ENCODE peak calls at places on chromosome 2, in eight cellular contexts. C, R, D, L, A, E, S and W are unnamed samples.

GRCh38 chr2:119350311-119350998 is 16.2 kb downstream of the C2orf76 start:
- DNase-seq in C (peak; percentile 38), R (no peak), D (no peak), L (no peak), A (peak; percentile 73), E (no peak), S (no peak), W (no peak)

GRCh38 chr2:26861610-26862224 is 13.8 kb downstream of the DPYSL5 start:
- DNase-seq in C (no peak), R (no peak), D (no peak), L (no peak), A (no peak), E (no peak), S (no peak), W (no peak)

GRCh38 chr2:131521961-131522781 is 5.5 kb upstream of the CCDC74A start:
- DNase-seq in C (no peak), R (no peak), D (no peak), L (no peak), A (peak; percentile 50), E (no peak), S (no peak), W (no peak)

GRCh38 chr2:8258406-8258805 is 423.4 kb upstream of the ID2 start:
- DNase-seq in C (no peak), R (no peak), D (no peak), L (no peak), A (peak; percentile 27), E (no peak), S (no peak), W (no peak)

GRCh38 chr2:142603761-142604160 is 273.7 kb upstream of the KYNU start:
- DNase-seq in C (peak; percentile 31), R (no peak), D (no peak), L (no peak), A (no peak), E (peak; percentile 0), S (no peak), W (no peak)

GRCh38 chr2:233832414-233832813 is 21.9 kb downstream of the HJURP start:
- DNase-seq in C (no peak), R (no peak), D (no peak), L (no peak), A (no peak), E (no peak), S (no peak), W (no peak)

GRCh38 chr2:195252018-195252417 is 405.0 kb upstream of the SLC39A10 start:
- DNase-seq in C (no peak), R (no peak), D (no peak), L (no peak), A (peak; percentile 45), E (peak; percentile 48), S (no peak), W (no peak)

GRCh38 chr2:9736008-9736407 is 105.2 kb upstream of the YWHAQ start:
- DNase-seq in C (no peak), R (no peak), D (no peak), L (no peak), A (no peak), E (peak; percentile 18), S (no peak), W (no peak)

GRCh38 chr2:23653326-23653725 is 268.3 kb downstream of the KLHL29 start:
- DNase-seq in C (no peak), R (no peak), D (no peak), L (no peak), A (no peak), E (no peak), S (no peak), W (no peak)

GRCh38 chr2:11698009-11698922 is 28.3 kb upstream of the NTSR2 start:
- DNase-seq in C (no peak), R (no peak), D (no peak), L (no peak), A (no peak), E (no peak), S (peak; percentile 34), W (no peak)

GRCh38 chr2:235831755-235832154 is 336.4 kb downstream of the GBX2 start:
- DNase-seq in C (no peak), R (no peak), D (no peak), L (no peak), A (no peak), E (no peak), S (no peak), W (no peak)

GRCh38 chr2:238415036-238415764 is 11.5 kb upstream of the ASB1 start:
- DNase-seq in C (no peak), R (no peak), D (no peak), L (no peak), A (no peak), E (no peak), S (peak; percentile 24), W (no peak)

GRCh38 chr2:37231251-37232130 is at the start of the genes CEBPZ and NDUFAF7:
- DNase-seq in C (peak; percentile 95), R (peak; percentile 74), D (peak; percentile 95), L (peak; percentile 82), A (peak; percentile 87), E (peak; percentile 93), S (peak; percentile 91), W (peak; percentile 83)